ENCODE peak calls at places on chromosome 3, in eight cellular contexts. K, R, Y, U, D, V, B and M are unnamed samples.

GRCh38 chr3:37210230-37210629 is 35.8 kb upstream of the LRRFIP2 start:
- DNase-seq in K (no peak), R (no peak), Y (no peak), U (no peak), D (no peak), V (no peak), B (no peak), M (no peak)

GRCh38 chr3:192772495-192772894 is 45.2 kb upstream of the FGF12 start:
- DNase-seq in K (peak), R (peak), Y (no peak), U (no peak), D (peak), V (peak), B (no peak), M (no peak)

GRCh38 chr3:26535151-26535550 is 87.4 kb upstream of the LRRC3B start:
- DNase-seq in K (no peak), R (no peak), Y (no peak), U (no peak), D (no peak), V (no peak), B (no peak), M (no peak)

GRCh38 chr3:155370198-155370597 is 76.7 kb upstream of the STRIT1 start:
- DNase-seq in K (no peak), R (no peak), Y (no peak), U (peak), D (no peak), V (no peak), B (no peak), M (no peak)

GRCh38 chr3:187963003-187963676 is 190.8 kb upstream of the LPP start:
- DNase-seq in K (no peak), R (no peak), Y (no peak), U (no peak), D (no peak), V (no peak), B (no peak), M (no peak)

GRCh38 chr3:127694467-127695215 is 21.9 kb downstream of the ABTB1 start:
- DNase-seq in K (peak), R (peak), Y (no peak), U (peak), D (no peak), V (peak), B (no peak), M (no peak)

GRCh38 chr3:198113219-198114053 is 153.4 kb downstream of the LMLN start:
- DNase-seq in K (peak), R (no peak), Y (no peak), U (no peak), D (peak), V (no peak), B (no peak), M (no peak)

GRCh38 chr3:43998841-43999805 is 242.6 kb upstream of the TOPAZ1 start:
- DNase-seq in K (no peak), R (no peak), Y (no peak), U (no peak), D (peak), V (no peak), B (peak), M (no peak)

GRCh38 chr3:113638910-113639309 is 57.5 kb downstream of the USF3 start:
- DNase-seq in K (no peak), R (no peak), Y (no peak), U (no peak), D (no peak), V (no peak), B (no peak), M (no peak)

GRCh38 chr3:65856907-65857306 is 181.8 kb downstream of the MAGI1 start:
- DNase-seq in K (peak), R (no peak), Y (no peak), U (no peak), D (no peak), V (peak), B (no peak), M (no peak)